ENCODE peak calls at places on chromosomes 1 and 21, in nine cellular contexts. U is ovary, O is H9, E is left ventricle myocardium inferior, D is stomach, R is dorsolateral prefrontal cortex, N is right lobe of liver, Z is mesendoderm, L is neural progenitor cell. S is an unnamed sample.

GRCh38 chr21:31538821-31539220 is 120.7 kb upstream of the SOD1 start:
- DNase-seq in U (no peak), O (no peak), E (no peak), D (no peak), R (no peak), N (no peak), Z (no peak), L (no peak), S (no peak)

GRCh38 chr1:17674707-17675505 is 80.2 kb upstream of the ACTL8 start:
- DNase-seq in U (no peak), O (no peak), E (no peak), D (no peak), R (no peak), N (no peak), Z (no peak), L (no peak), S (no peak)

GRCh38 chr1:905811-906531 is 17.8 kb upstream of the SAMD11 start:
- DNase-seq in U (peak), O (peak), E (peak), D (peak), R (no peak), N (no peak), Z (no peak), L (peak), S (peak)

GRCh38 chr1:115224636-115225035 is 113.4 kb downstream of the NGF start:
- DNase-seq in U (no peak), O (no peak), E (no peak), D (no peak), R (no peak), N (no peak), Z (no peak), L (no peak), S (no peak)

GRCh38 chr1:155983191-155984023 is 5.1 kb upstream of the ARHGEF2 start:
- DNase-seq in U (peak), O (peak), E (peak), D (no peak), R (no peak), N (no peak), Z (peak), L (peak), S (peak)

GRCh38 chr1:237104096-237104495 is 62.1 kb downstream of the RYR2 start:
- DNase-seq in U (no peak), O (no peak), E (no peak), D (no peak), R (no peak), N (no peak), Z (no peak), L (no peak), S (no peak)

GRCh38 chr21:36194024-36194423 is 37.4 kb downstream of the DOP1B start:
- DNase-seq in U (no peak), O (no peak), E (no peak), D (peak), R (no peak), N (no peak), Z (no peak), L (no peak), S (no peak)

GRCh38 chr1:202825748-202826147 is 15.0 kb downstream of the PCAT6 start:
- DNase-seq in U (no peak), O (no peak), E (no peak), D (no peak), R (no peak), N (no peak), Z (no peak), L (no peak), S (no peak)

DNA sequence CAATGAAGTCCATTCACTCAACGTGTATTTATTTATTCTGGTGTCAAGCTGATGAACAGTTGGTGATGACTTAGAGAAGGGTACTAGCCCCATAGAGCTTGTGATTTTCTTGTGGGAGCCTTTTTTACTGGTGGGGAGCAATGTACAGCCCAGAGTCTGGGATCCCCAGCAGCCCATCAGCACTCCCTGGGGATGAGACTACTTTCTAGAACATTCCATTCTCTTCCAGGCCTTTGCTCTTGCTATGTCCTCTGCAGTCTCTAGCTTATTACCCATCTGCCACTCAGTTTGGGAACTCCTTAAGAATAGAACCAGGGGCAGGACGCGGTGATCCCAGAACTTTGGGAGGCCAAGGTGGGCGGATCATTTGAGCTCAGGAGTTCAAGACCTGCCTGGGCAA is 11.5 kb downstream of the SLC2A1 start:
- DNase-seq in U (no peak), O (no peak), E (no peak), D (no peak), R (no peak), N (no peak), Z (no peak), L (no peak), S (no peak)
- H3K27ac ChIP-seq in U (no peak), O (no peak), E (peak), D (no peak), R (peak), N (no peak), Z (no peak), L (no peak), S (peak)

GRCh38 chr21:43758132-43758619 is 17.9 kb downstream of the CSTB start:
- DNase-seq in U (peak), O (no peak), E (no peak), D (no peak), R (no peak), N (no peak), Z (no peak), L (no peak), S (peak)
- H3K27ac ChIP-seq in U (peak), O (no peak), E (peak), D (peak), R (peak), N (peak), Z (no peak), L (peak), S (peak)

GRCh38 chr1:54425152-54425584 is 19.0 kb upstream of the SSBP3 start:
- DNase-seq in U (no peak), O (no peak), E (no peak), D (no peak), R (no peak), N (peak), Z (no peak), L (no peak), S (no peak)
- H3K27ac ChIP-seq in U (no peak), O (no peak), E (no peak), D (no peak), R (no peak), N (peak), Z (no peak), L (no peak), S (no peak)

GRCh38 chr1:55359611-55360010 is 144.4 kb upstream of the USP24 start:
- DNase-seq in U (no peak), O (no peak), E (no peak), D (no peak), R (no peak), N (no peak), Z (peak), L (no peak), S (no peak)

GRCh38 chr1:55367273-55367672 is 152.1 kb upstream of the USP24 start:
- DNase-seq in U (no peak), O (no peak), E (no peak), D (no peak), R (no peak), N (no peak), Z (no peak), L (no peak), S (no peak)

GRCh38 chr1:55364216-55364615 is 149.1 kb upstream of the USP24 start:
- DNase-seq in U (no peak), O (no peak), E (no peak), D (no peak), R (no peak), N (no peak), Z (no peak), L (no peak), S (no peak)

GRCh38 chr1:55362558-55362957 is 147.4 kb upstream of the USP24 start:
- DNase-seq in U (no peak), O (no peak), E (no peak), D (no peak), R (no peak), N (no peak), Z (no peak), L (no peak), S (no peak)

DNA sequence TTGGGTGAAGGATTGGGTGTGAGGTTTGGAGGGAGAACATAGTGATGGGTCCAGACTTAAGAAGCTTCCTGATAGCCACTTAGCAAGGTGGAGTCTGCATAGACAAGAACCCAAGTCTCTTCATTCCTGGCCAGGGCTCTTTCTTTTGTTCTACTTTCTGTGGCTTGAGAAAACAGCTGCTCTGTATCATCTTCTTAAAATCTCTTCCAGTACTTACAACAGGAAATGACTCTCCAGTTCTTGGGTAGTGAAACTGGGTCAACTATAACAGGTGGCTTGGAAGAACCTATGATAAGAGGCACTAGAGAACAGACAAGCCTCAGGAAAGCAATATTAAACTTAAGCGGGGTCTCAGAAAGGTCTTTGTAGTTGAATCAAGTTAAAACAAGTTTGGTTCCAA is 148.1 kb upstream of the USP24 start:
- DNase-seq in U (no peak), O (no peak), E (no peak), D (no peak), R (no peak), N (no peak), Z (no peak), L (no peak), S (no peak)
- H3K27ac ChIP-seq in U (no peak), O (no peak), E (peak), D (peak), R (no peak), N (no peak), Z (no peak), L (no peak), S (peak)

DNA sequence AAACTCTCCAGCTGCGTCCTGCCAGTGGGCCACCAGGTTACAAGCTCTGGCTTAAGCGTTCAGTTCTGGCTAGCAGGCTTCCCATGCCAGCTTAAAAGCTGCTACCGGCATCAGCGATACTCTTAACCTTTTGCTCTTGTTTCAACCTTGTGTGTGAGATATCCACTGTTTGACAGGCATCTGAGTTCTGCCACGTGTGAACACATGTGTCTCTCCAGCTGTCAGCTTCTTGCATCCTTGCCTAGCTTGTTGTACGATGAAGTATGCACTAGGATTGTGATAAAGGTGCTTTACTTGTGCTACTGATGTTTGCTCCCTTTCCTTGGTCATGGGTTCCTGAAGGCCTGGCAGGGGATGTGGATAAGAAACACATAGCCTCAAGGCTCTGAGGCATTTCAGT is 201.6 kb downstream of the PRDM2 start:
- DNase-seq in U (no peak), O (no peak), E (no peak), D (no peak), R (no peak), N (no peak), Z (no peak), L (no peak), S (no peak)
- H3K27ac ChIP-seq in U (peak), O (no peak), E (no peak), D (no peak), R (no peak), N (no peak), Z (no peak), L (no peak), S (no peak)

GRCh38 chr21:23886828-23887708 is 1720.2 kb downstream of the MRPL39 start:
- DNase-seq in U (no peak), O (no peak), E (no peak), D (no peak), R (no peak), N (no peak), Z (no peak), L (no peak), S (no peak)
- H3K27ac ChIP-seq in U (no peak), O (no peak), E (no peak), D (no peak), R (no peak), N (no peak), Z (no peak), L (no peak), S (no peak)

GRCh38 chr1:87958711-87959110 is 630.0 kb downstream of the LMO4 start:
- DNase-seq in U (no peak), O (no peak), E (no peak), D (no peak), R (no peak), N (no peak), Z (no peak), L (no peak), S (no peak)

GRCh38 chr1:87959236-87959635 is 630.6 kb downstream of the LMO4 start:
- DNase-seq in U (no peak), O (no peak), E (no peak), D (no peak), R (no peak), N (no peak), Z (no peak), L (no peak), S (no peak)

GRCh38 chr1:87957331-87957730 is 628.7 kb downstream of the LMO4 start:
- DNase-seq in U (no peak), O (no peak), E (no peak), D (no peak), R (no peak), N (no peak), Z (no peak), L (no peak), S (no peak)

GRCh38 chr1:87956766-87957165 is 628.1 kb downstream of the LMO4 start:
- DNase-seq in U (no peak), O (no peak), E (no peak), D (no peak), R (no peak), N (no peak), Z (no peak), L (no peak), S (no peak)

DNA sequence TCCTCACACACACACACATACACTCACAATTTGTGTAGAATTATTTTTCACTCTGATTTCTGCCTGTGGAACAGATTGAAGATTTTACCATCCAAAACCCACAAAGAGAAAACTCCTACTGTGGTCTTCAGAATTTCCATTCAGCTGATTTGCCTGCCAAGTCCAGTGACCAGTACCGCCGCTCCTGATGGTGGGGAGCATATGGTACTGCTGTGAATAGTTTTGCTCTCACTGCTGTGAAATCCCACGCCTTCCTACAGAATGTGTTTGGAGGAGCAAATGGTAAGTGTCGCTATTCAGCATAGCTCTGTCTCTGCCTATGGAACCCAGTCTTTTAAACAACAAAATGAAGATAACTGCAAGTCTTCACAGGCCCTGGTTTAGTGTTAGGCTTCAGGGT is 629.5 kb downstream of the LMO4 start:
- DNase-seq in U (no peak), O (no peak), E (no peak), D (no peak), R (no peak), N (no peak), Z (peak), L (no peak), S (no peak)
- H3K27ac ChIP-seq in U (no peak), O (no peak), E (no peak), D (no peak), R (peak), N (no peak), Z (no peak), L (no peak), S (no peak)

GRCh38 chr1:166605137-166605536 is 234.1 kb upstream of the POGK start:
- DNase-seq in U (no peak), O (no peak), E (no peak), D (no peak), R (no peak), N (no peak), Z (no peak), L (no peak), S (no peak)

GRCh38 chr1:166597516-166597915 is 241.8 kb upstream of the POGK start:
- DNase-seq in U (no peak), O (no peak), E (no peak), D (no peak), R (no peak), N (no peak), Z (no peak), L (no peak), S (no peak)

GRCh38 chr1:166603296-166603695 is 236.0 kb upstream of the POGK start:
- DNase-seq in U (no peak), O (no peak), E (no peak), D (no peak), R (no peak), N (no peak), Z (no peak), L (no peak), S (no peak)

GRCh38 chr1:166601650-166602049 is 237.6 kb upstream of the POGK start:
- DNase-seq in U (no peak), O (no peak), E (no peak), D (no peak), R (no peak), N (no peak), Z (no peak), L (no peak), S (no peak)
- H3K27ac ChIP-seq in U (no peak), O (no peak), E (no peak), D (no peak), R (no peak), N (no peak), Z (no peak), L (no peak), S (no peak)

GRCh38 chr1:29643838-29644440 is 407.6 kb downstream of the PTPRU start:
- DNase-seq in U (no peak), O (no peak), E (no peak), D (no peak), R (no peak), N (no peak), Z (no peak), L (no peak), S (peak)

GRCh38 chr1:29647581-29647980 is 411.3 kb downstream of the PTPRU start:
- DNase-seq in U (no peak), O (no peak), E (no peak), D (no peak), R (no peak), N (no peak), Z (no peak), L (no peak), S (no peak)

GRCh38 chr1:29646161-29646775 is 409.9 kb downstream of the PTPRU start:
- DNase-seq in U (no peak), O (peak), E (no peak), D (no peak), R (no peak), N (no peak), Z (no peak), L (no peak), S (peak)

GRCh38 chr1:29644812-29645211 is 408.5 kb downstream of the PTPRU start:
- DNase-seq in U (no peak), O (no peak), E (no peak), D (no peak), R (no peak), N (no peak), Z (peak), L (no peak), S (no peak)

DNA sequence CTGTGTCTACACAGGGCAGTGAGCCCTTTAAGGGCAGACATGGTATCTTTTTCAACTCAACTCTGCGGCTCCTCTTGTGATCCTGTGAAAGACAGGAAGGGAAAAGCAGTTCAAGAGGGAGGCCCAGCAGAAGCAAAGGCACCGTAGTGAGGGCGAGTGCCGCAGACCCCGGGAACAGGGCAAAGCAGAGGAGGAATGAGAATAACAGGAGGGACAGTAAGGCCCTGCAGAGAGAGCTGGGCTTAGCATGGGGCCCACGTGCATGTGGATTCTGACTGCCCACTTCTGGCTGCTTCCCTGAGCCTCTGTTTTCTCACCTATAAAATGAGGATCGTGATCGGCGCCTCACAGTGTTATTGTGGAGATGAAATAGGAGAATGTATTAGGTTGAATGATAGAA is 409.3 kb downstream of the PTPRU start:
- DNase-seq in U (no peak), O (peak), E (no peak), D (no peak), R (no peak), N (no peak), Z (no peak), L (no peak), S (no peak)
- H3K27ac ChIP-seq in U (no peak), O (no peak), E (no peak), D (no peak), R (no peak), N (no peak), Z (no peak), L (no peak), S (no peak)

S was measured in right atrium auricular region.